ENCODE peak calls at places on chromosomes 16 and 17, in ten cellular contexts. K is RPMI8226; I is lower lobe of right lung; T is GM04504; X is activated T-cell treated with anti-CD3 and anti-CD28 coated beads, Interleukin-2, amount 50 U/mL, for 1 hour; Z is non-pigmented ciliary epithelial cell; G is upper lobe of left lung; P is CD8-positive, alpha-beta memory T cell; L is pancreas; M is cerebellar nuclear complex. U is an unnamed sample.

GRCh38 chr16:67357561-67357960 is 30.9 kb downstream of the LRRC36 start:
- DNase-seq in Z (no peak), L (no peak), I (no peak), G (no peak), M (no peak), P (no peak), K (no peak), X (no peak), T (no peak), U (no peak)

GRCh38 chr17:82551779-82552457 is 32.4 kb downstream of the FOXK2 start:
- DNase-seq in X (peak), K (peak), L (peak), P (peak), Z (no peak), I (peak), T (no peak), M (no peak), G (peak), U (no peak)

GRCh38 chr16:66324785-66325184 is 41.7 kb upstream of the CDH5 start:
- DNase-seq in G (peak), M (no peak), Z (no peak), P (no peak), K (peak), T (no peak), X (no peak), L (no peak), I (no peak), U (no peak)

GRCh38 chr17:7888184-7888920 is at the start of gene CHD3:
- DNase-seq in M (no peak), Z (no peak), K (peak), X (peak), T (no peak), G (peak), I (no peak), P (peak), L (peak), U (no peak)

GRCh38 chr17:2929881-2930533 is 133.4 kb downstream of the OR1D5 start:
- DNase-seq in L (peak), T (no peak), P (no peak), I (peak), M (no peak), G (no peak), K (no peak), Z (no peak), X (peak), U (no peak)

GRCh38 chr16:61274211-61274610 is 762.0 kb downstream of the CDH8 start:
- DNase-seq in Z (no peak), T (no peak), P (no peak), K (no peak), G (no peak), L (no peak), I (no peak), M (no peak), X (no peak), U (no peak)

GRCh38 chr17:82231562-82232321 is 2.9 kb downstream of the SLC16A3 start:
- DNase-seq in P (no peak), L (no peak), M (no peak), T (no peak), Z (no peak), X (peak), I (peak), G (peak), K (no peak), U (no peak)

GRCh38 chr17:16050844-16051243 is 51.2 kb downstream of the TTC19 start:
- DNase-seq in T (no peak), L (no peak), X (no peak), K (no peak), I (no peak), M (no peak), G (no peak), Z (no peak), P (no peak), U (no peak)

GRCh38 chr17:63827002-63827800 is at the start of the genes FTSJ3 and PSMC5:
- DNase-seq in K (peak), M (peak), T (peak), X (peak), L (peak), P (peak), G (peak), Z (peak), I (peak), U (peak)

GRCh38 chr16:26594666-26595065 is 472.1 kb upstream of the C16orf82 start:
- DNase-seq in G (no peak), Z (no peak), T (no peak), X (no peak), K (no peak), M (no peak), P (no peak), I (no peak), L (no peak), U (no peak)

GRCh38 chr17:49779730-49780220 is 8.7 kb upstream of the KAT7 start:
- DNase-seq in T (peak), M (peak), X (no peak), P (no peak), L (no peak), Z (peak), I (no peak), K (peak), G (no peak), U (peak)

GRCh38 chr17:9956474-9957131 is 51.5 kb upstream of the RCVRN start:
- DNase-seq in X (no peak), G (no peak), Z (no peak), K (no peak), T (no peak), L (no peak), M (peak), P (no peak), I (no peak), U (no peak)

GRCh38 chr16:12090162-12090552 is 113.6 kb downstream of the SNX29 start:
- DNase-seq in Z (no peak), X (no peak), P (no peak), L (no peak), G (no peak), T (no peak), M (no peak), I (peak), K (no peak), U (no peak)

GRCh38 chr17:41967141-41967920 is 736 bp downstream of the CNP start:
- DNase-seq in K (peak), I (peak), P (no peak), L (peak), G (peak), M (no peak), Z (no peak), X (no peak), T (no peak), U (no peak)

GRCh38 chr17:80970044-80970761 is 21.4 kb upstream of the CHMP6 start:
- DNase-seq in X (peak), M (no peak), L (no peak), T (peak), P (peak), I (peak), G (peak), Z (no peak), K (peak), U (no peak)

GRCh38 chr17:45782889-45783592 is 1.1 kb upstream of the CRHR1 start:
- DNase-seq in I (no peak), K (peak), M (no peak), Z (no peak), X (peak), G (peak), L (no peak), P (peak), T (no peak), U (no peak)

GRCh38 chr16:70601576-70602575 is 44.5 kb upstream of the IL34 start:
- DNase-seq in X (no peak), I (no peak), Z (no peak), L (no peak), G (no peak), P (no peak), T (no peak), M (peak), K (no peak), U (no peak)

GRCh38 chr16:85595812-85596495 is 17.2 kb upstream of the GSE1 start:
- DNase-seq in P (no peak), L (no peak), I (no peak), G (no peak), Z (no peak), T (no peak), K (no peak), M (no peak), X (no peak), U (no peak)

GRCh38 chr16:80200079-80200478 is 340.7 kb upstream of the DYNLRB2 start:
- DNase-seq in Z (no peak), M (no peak), L (no peak), T (no peak), P (no peak), I (no peak), K (no peak), X (no peak), G (no peak), U (no peak)

GRCh38 chr17:68384941-68385340 is 72.4 kb downstream of the WIPI1 start:
- DNase-seq in P (no peak), Z (no peak), G (no peak), X (no peak), I (no peak), T (no peak), L (no peak), M (no peak), K (no peak), U (no peak)

GRCh38 chr16:56608876-56609462 is 585 bp downstream of the MT2A start:
- DNase-seq in G (peak), I (no peak), K (peak), P (no peak), M (no peak), L (peak), X (peak), Z (no peak), T (no peak), U (no peak)

GRCh38 chr17:31494259-31495048 is 103.0 kb downstream of the RAB11FIP4 start:
- DNase-seq in T (no peak), X (peak), K (peak), G (no peak), L (no peak), I (no peak), P (peak), Z (no peak), M (no peak), U (no peak)

GRCh38 chr17:8056976-8057625 is 18.2 kb downstream of the ALOX15B start:
- DNase-seq in P (no peak), X (no peak), I (peak), M (no peak), G (no peak), L (no peak), Z (no peak), T (no peak), K (no peak), U (no peak)

GRCh38 chr16:89565506-89566372 is 5.3 kb downstream of the RPL13 start:
- DNase-seq in P (peak), L (peak), Z (no peak), G (no peak), M (no peak), K (peak), I (peak), T (no peak), X (peak), U (no peak)

GRCh38 chr17:78675836-78676235 is 98.6 kb upstream of the DNAH17 start:
- DNase-seq in P (no peak), X (no peak), L (no peak), Z (no peak), K (no peak), I (no peak), T (no peak), G (no peak), M (no peak), U (no peak)

U was measured in BJ.